ENCODE peak calls at places on chromosomes 3 and 15, in nine cellular contexts. One of them, this sample, is unnamed.

GRCh38 chr3:9837701-9838582 is 5.9 kb downstream of the RPUSD3 start:
- DNase-seq in COR-L47: no peak
- DNase-seq in non-pigmented ciliary epithelial cell: no peak
- DNase-seq in CD4-positive, alpha-beta memory T cell: no peak
- DNase-seq in CD8-positive, alpha-beta T cell: no peak
- DNase-seq in naive B cell: no peak
- DNase-seq in NCI-H2029: no peak
- DNase-seq in stromal cell of bone marrow: no peak
- DNase-seq in activated CD4-positive, alpha-beta T cell treated with anti-CD3 and anti-CD28 coated beads for 48 hours: no peak
- DNase-seq in this sample: no peak

GRCh38 chr3:77342688-77343087 is 302.8 kb downstream of the ROBO2 start:
- DNase-seq in stromal cell of bone marrow: no peak
- DNase-seq in CD4-positive, alpha-beta memory T cell: no peak
- DNase-seq in non-pigmented ciliary epithelial cell: no peak
- DNase-seq in NCI-H2029: no peak
- DNase-seq in CD8-positive, alpha-beta T cell: no peak
- DNase-seq in naive B cell: no peak
- DNase-seq in COR-L47: no peak
- DNase-seq in activated CD4-positive, alpha-beta T cell treated with anti-CD3 and anti-CD28 coated beads for 48 hours: no peak
- DNase-seq in this sample: no peak

GRCh38 chr15:92869263-92869940 is 30.7 kb upstream of the CHD2 start:
- DNase-seq in activated CD4-positive, alpha-beta T cell treated with anti-CD3 and anti-CD28 coated beads for 48 hours: no peak
- DNase-seq in naive B cell: no peak
- DNase-seq in COR-L47: no peak
- DNase-seq in non-pigmented ciliary epithelial cell: no peak
- DNase-seq in stromal cell of bone marrow: no peak
- DNase-seq in CD8-positive, alpha-beta T cell: no peak
- DNase-seq in CD4-positive, alpha-beta memory T cell: no peak
- DNase-seq in NCI-H2029: no peak
- DNase-seq in this sample: peak; percentile 76

GRCh38 chr15:81146454-81146853 is 12.4 kb downstream of the CFAP161 start:
- DNase-seq in COR-L47: no peak
- DNase-seq in NCI-H2029: no peak
- DNase-seq in CD4-positive, alpha-beta memory T cell: no peak
- DNase-seq in naive B cell: no peak
- DNase-seq in stromal cell of bone marrow: no peak
- DNase-seq in activated CD4-positive, alpha-beta T cell treated with anti-CD3 and anti-CD28 coated beads for 48 hours: no peak
- DNase-seq in CD8-positive, alpha-beta T cell: no peak
- DNase-seq in non-pigmented ciliary epithelial cell: no peak
- DNase-seq in this sample: no peak

GRCh38 chr3:22735373-22735772 is 467.8 kb upstream of the UBE2E2 start:
- DNase-seq in naive B cell: no peak
- DNase-seq in activated CD4-positive, alpha-beta T cell treated with anti-CD3 and anti-CD28 coated beads for 48 hours: no peak
- DNase-seq in CD8-positive, alpha-beta T cell: no peak
- DNase-seq in non-pigmented ciliary epithelial cell: no peak
- DNase-seq in CD4-positive, alpha-beta memory T cell: no peak
- DNase-seq in stromal cell of bone marrow: no peak
- DNase-seq in COR-L47: no peak
- DNase-seq in NCI-H2029: no peak
- DNase-seq in this sample: no peak

GRCh38 chr3:71070497-71071465 is 512.7 kb downstream of the FOXP1 start:
- DNase-seq in CD8-positive, alpha-beta T cell: no peak
- DNase-seq in stromal cell of bone marrow: no peak
- DNase-seq in activated CD4-positive, alpha-beta T cell treated with anti-CD3 and anti-CD28 coated beads for 48 hours: no peak
- DNase-seq in COR-L47: no peak
- DNase-seq in CD4-positive, alpha-beta memory T cell: no peak
- DNase-seq in NCI-H2029: no peak
- DNase-seq in naive B cell: no peak
- DNase-seq in non-pigmented ciliary epithelial cell: no peak
- DNase-seq in this sample: no peak

GRCh38 chr15:65365229-65365628 is 12.6 kb downstream of the IGDCC3 start:
- DNase-seq in non-pigmented ciliary epithelial cell: no peak
- DNase-seq in stromal cell of bone marrow: no peak
- DNase-seq in CD8-positive, alpha-beta T cell: no peak
- DNase-seq in naive B cell: no peak
- DNase-seq in COR-L47: no peak
- DNase-seq in CD4-positive, alpha-beta memory T cell: no peak
- DNase-seq in NCI-H2029: no peak
- DNase-seq in activated CD4-positive, alpha-beta T cell treated with anti-CD3 and anti-CD28 coated beads for 48 hours: no peak
- DNase-seq in this sample: no peak

GRCh38 chr15:75842722-75843617 is at the start of gene UBE2Q2:
- DNase-seq in non-pigmented ciliary epithelial cell: no peak
- DNase-seq in NCI-H2029: peak; percentile 34
- DNase-seq in CD4-positive, alpha-beta memory T cell: peak; percentile 71
- DNase-seq in activated CD4-positive, alpha-beta T cell treated with anti-CD3 and anti-CD28 coated beads for 48 hours: peak; percentile 78
- DNase-seq in COR-L47: peak; percentile 77
- DNase-seq in stromal cell of bone marrow: peak; percentile 43
- DNase-seq in naive B cell: peak; percentile 58
- DNase-seq in CD8-positive, alpha-beta T cell: peak; percentile 38
- DNase-seq in this sample: peak; percentile 34

GRCh38 chr3:187518616-187519015 is 150.4 kb downstream of the RTP4 start:
- DNase-seq in NCI-H2029: no peak
- DNase-seq in CD4-positive, alpha-beta memory T cell: no peak
- DNase-seq in COR-L47: no peak
- DNase-seq in stromal cell of bone marrow: no peak
- DNase-seq in non-pigmented ciliary epithelial cell: no peak
- DNase-seq in naive B cell: peak; percentile 7
- DNase-seq in activated CD4-positive, alpha-beta T cell treated with anti-CD3 and anti-CD28 coated beads for 48 hours: no peak
- DNase-seq in CD8-positive, alpha-beta T cell: no peak
- DNase-seq in this sample: no peak

GRCh38 chr15:72968531-72968922 is 83.7 kb upstream of the NEO1 start:
- DNase-seq in CD8-positive, alpha-beta T cell: no peak
- DNase-seq in stromal cell of bone marrow: no peak
- DNase-seq in naive B cell: no peak
- DNase-seq in COR-L47: no peak
- DNase-seq in CD4-positive, alpha-beta memory T cell: no peak
- DNase-seq in NCI-H2029: peak; percentile 12
- DNase-seq in non-pigmented ciliary epithelial cell: no peak
- DNase-seq in activated CD4-positive, alpha-beta T cell treated with anti-CD3 and anti-CD28 coated beads for 48 hours: no peak
- DNase-seq in this sample: peak; percentile 8

GRCh38 chr3:71684752-71685151 is 40.5 kb downstream of the EIF4E3 start:
- DNase-seq in CD4-positive, alpha-beta memory T cell: no peak
- DNase-seq in activated CD4-positive, alpha-beta T cell treated with anti-CD3 and anti-CD28 coated beads for 48 hours: no peak
- DNase-seq in COR-L47: peak; percentile 28
- DNase-seq in CD8-positive, alpha-beta T cell: no peak
- DNase-seq in non-pigmented ciliary epithelial cell: no peak
- DNase-seq in NCI-H2029: peak; percentile 23
- DNase-seq in stromal cell of bone marrow: peak; percentile 43
- DNase-seq in naive B cell: no peak
- DNase-seq in this sample: peak; percentile 94

GRCh38 chr3:87997298-87997697 is 61.5 kb downstream of the CGGBP1 start:
- DNase-seq in COR-L47: no peak
- DNase-seq in activated CD4-positive, alpha-beta T cell treated with anti-CD3 and anti-CD28 coated beads for 48 hours: peak; percentile 62
- DNase-seq in non-pigmented ciliary epithelial cell: no peak
- DNase-seq in CD8-positive, alpha-beta T cell: no peak
- DNase-seq in stromal cell of bone marrow: peak; percentile 30
- DNase-seq in CD4-positive, alpha-beta memory T cell: no peak
- DNase-seq in NCI-H2029: no peak
- DNase-seq in naive B cell: no peak
- DNase-seq in this sample: peak; percentile 48

This sample was measured in bronchial epithelial cell.